ENCODE peak calls at places on chromosomes 11 and 22, in five cellular contexts. O is CD4-positive, alpha-beta T cell; R is ELR; P is T-helper 1 cell; Y is GM19239. N is an unnamed sample.
A peak's percentile ranks its signal among the peaks of the same experiment; 100 is the strongest.

GRCh38 chr11:20840341-20840740 is 171.0 kb downstream of the NELL1 start:
- DNase-seq in O (no peak), R (no peak), P (no peak), Y (no peak), N (no peak)

GRCh38 chr22:44359496-44360110 is 46.9 kb upstream of the SHISAL1 start:
- DNase-seq in O (no peak), R (no peak), P (no peak), Y (no peak), N (no peak)

GRCh38 chr22:49402169-49402568 is 425.5 kb downstream of the BRD1 start:
- DNase-seq in O (no peak), R (no peak), P (no peak), Y (no peak), N (no peak)

GRCh38 chr11:92297551-92298237 is 73.1 kb downstream of the FAT3 start:
- DNase-seq in O (no peak), R (no peak), P (no peak), Y (no peak), N (no peak)

GRCh38 chr11:10984250-10984649 is 126.4 kb upstream of the ZBED5 start:
- DNase-seq in O (no peak), R (peak; percentile 5), P (no peak), Y (no peak), N (no peak)

GRCh38 chr11:63903884-63904283 is 13.1 kb downstream of the RCOR2 start:
- DNase-seq in O (no peak), R (no peak), P (no peak), Y (no peak), N (no peak)

GRCh38 chr11:12921580-12922157 is 87.4 kb upstream of the RASSF10 start:
- DNase-seq in O (no peak), R (no peak), P (no peak), Y (no peak), N (no peak)

GRCh38 chr11:5288108-5288911 is 13.4 kb downstream of the OR51B4 start:
- DNase-seq in O (no peak), R (peak; percentile 66), P (no peak), Y (no peak), N (no peak)

GRCh38 chr11:128593281-128593680 is 5.9 kb upstream of the ETS1 start:
- DNase-seq in O (no peak), R (peak; percentile 77), P (no peak), Y (no peak), N (no peak)

GRCh38 chr11:73225851-73226250 is 7.8 kb downstream of the P2RY2 start:
- DNase-seq in O (no peak), R (no peak), P (no peak), Y (no peak), N (no peak)

GRCh38 chr11:12066056-12066798 is 44.2 kb upstream of the MICAL2 start:
- DNase-seq in O (no peak), R (peak; percentile 98), P (no peak), Y (no peak), N (no peak)

GRCh38 chr11:17801166-17801565 is 66.6 kb downstream of the KCNC1 start:
- DNase-seq in O (no peak), R (no peak), P (no peak), Y (no peak), N (no peak)